ENCODE peak calls at places on chromosomes 11 and 22, in four cellular contexts. W is IMR-90, Y is mesendoderm, U is H1. A is an unnamed sample.

GRCh38 chr11:117300301-117300700 is 9.2 kb downstream of the BACE1-AS start:
- DNase-seq in W (peak), Y (peak), U (peak), A (peak)

GRCh38 chr11:12724301-12725046 is 50.3 kb downstream of the TEAD1 start:
- DNase-seq in W (peak), Y (peak), U (peak), A (peak)

GRCh38 chr11:117180020-117180419 is 1.5 kb downstream of the SIDT2 start:
- DNase-seq in W (no peak), Y (peak), U (no peak), A (peak)

GRCh38 chr11:86292912-86293606 is 9.0 kb upstream of the HIKESHI start:
- DNase-seq in W (no peak), Y (no peak), U (no peak), A (no peak)

GRCh38 chr11:2399488-2400068 is 972 bp upstream of the TSSC4 start:
- DNase-seq in W (no peak), Y (peak), U (peak), A (peak)

GRCh38 chr11:121964591-121964990 is 151.4 kb downstream of the BLID start:
- DNase-seq in W (peak), Y (peak), U (no peak), A (no peak)

GRCh38 chr22:27662359-27663030 is 139.1 kb downstream of the MN1 start:
- DNase-seq in W (no peak), Y (no peak), U (no peak), A (no peak)

GRCh38 chr11:86459682-86460460 is 85.2 kb downstream of the CCDC81 start:
- DNase-seq in W (peak), Y (peak), U (no peak), A (peak)

GRCh38 chr11:126718319-126718718 is 282.3 kb downstream of the KIRREL3 start:
- DNase-seq in W (peak), Y (peak), U (no peak), A (no peak)

GRCh38 chr11:4664791-4665190 is 21.0 kb downstream of the OR51E1 start:
- DNase-seq in W (peak), Y (no peak), U (no peak), A (no peak)

GRCh38 chr11:68750197-68750987 is 928 bp downstream of the TESMIN start:
- DNase-seq in W (no peak), Y (peak), U (peak), A (peak)

GRCh38 chr22:46029574-46030200 is 52.7 kb upstream of the WNT7B start:
- DNase-seq in W (no peak), Y (no peak), U (no peak), A (no peak)

DNA sequence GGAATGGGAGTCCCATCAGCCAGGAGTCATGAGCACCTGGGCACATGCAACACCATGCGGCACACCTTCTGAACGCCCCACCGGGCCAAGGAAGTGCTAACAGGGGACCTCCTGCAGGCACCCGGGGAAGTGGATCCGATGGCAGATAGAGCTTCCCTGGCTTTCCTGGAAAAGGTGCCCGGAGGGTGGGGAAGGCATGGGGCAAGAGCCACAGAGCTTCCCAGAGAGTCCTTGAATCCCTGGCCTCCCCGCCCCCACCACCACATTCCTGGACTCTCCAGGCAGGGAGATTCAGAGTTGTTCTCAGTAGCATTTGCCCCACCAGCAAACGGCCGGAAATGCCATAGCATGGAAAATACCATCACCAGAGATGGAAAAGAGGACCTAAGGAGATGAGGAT is 8.3 kb downstream of the TRIM29 start:
- DNase-seq in W (no peak), Y (peak), U (no peak), A (no peak)
- H3K56ac ChIP-seq in W (no peak), Y (no peak), U (no peak), A (no peak)

DNA sequence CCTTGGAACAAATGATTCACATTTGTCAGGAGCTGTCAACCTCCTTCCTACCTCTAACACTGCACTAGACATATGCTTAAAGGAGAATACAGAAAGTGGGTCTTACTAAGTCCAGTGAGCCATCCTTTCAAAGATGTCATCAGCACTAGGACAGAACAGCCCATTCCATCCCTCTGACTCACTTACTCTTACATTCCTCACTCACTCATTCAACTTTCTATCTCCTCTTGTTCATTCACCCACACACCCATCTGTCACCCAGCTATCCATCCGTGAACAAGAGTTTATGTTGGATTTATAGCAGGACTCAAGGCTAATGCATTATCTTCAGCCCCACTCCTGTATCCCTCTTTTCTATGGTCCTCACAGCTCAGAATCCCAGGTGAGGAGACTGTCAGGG is 9.1 kb downstream of the INSC start:
- DNase-seq in W (peak), Y (peak), U (no peak), A (no peak)
- H3K56ac ChIP-seq in W (peak), Y (no peak), U (no peak), A (no peak)

GRCh38 chr22:49692499-49693225 is 135.0 kb downstream of the BRD1 start:
- DNase-seq in W (no peak), Y (no peak), U (no peak), A (peak)
- H3K56ac ChIP-seq in W (no peak), Y (no peak), U (no peak), A (no peak)

GRCh38 chr22:40862537-40862936 is 624 bp upstream of the DNAJB7 start:
- DNase-seq in W (no peak), Y (no peak), U (no peak), A (no peak)
- H3K56ac ChIP-seq in W (no peak), Y (no peak), U (no peak), A (no peak)

GRCh38 chr11:107707128-107707760 is 4.6 kb downstream of the SLN start:
- DNase-seq in W (no peak), Y (no peak), U (no peak), A (no peak)

GRCh38 chr11:107708787-107709186 is 3.1 kb downstream of the SLN start:
- DNase-seq in W (no peak), Y (no peak), U (no peak), A (no peak)

GRCh38 chr11:107710301-107710700 is 1.6 kb downstream of the SLN start:
- DNase-seq in W (no peak), Y (peak), U (no peak), A (no peak)

GRCh38 chr11:107706531-107706930 is 5.3 kb downstream of the SLN start:
- DNase-seq in W (no peak), Y (no peak), U (no peak), A (no peak)

GRCh38 chr11:107707807-107708206 is 4.0 kb downstream of the SLN start:
- DNase-seq in W (no peak), Y (peak), U (no peak), A (no peak)
- H3K56ac ChIP-seq in W (no peak), Y (no peak), U (no peak), A (no peak)

DNA sequence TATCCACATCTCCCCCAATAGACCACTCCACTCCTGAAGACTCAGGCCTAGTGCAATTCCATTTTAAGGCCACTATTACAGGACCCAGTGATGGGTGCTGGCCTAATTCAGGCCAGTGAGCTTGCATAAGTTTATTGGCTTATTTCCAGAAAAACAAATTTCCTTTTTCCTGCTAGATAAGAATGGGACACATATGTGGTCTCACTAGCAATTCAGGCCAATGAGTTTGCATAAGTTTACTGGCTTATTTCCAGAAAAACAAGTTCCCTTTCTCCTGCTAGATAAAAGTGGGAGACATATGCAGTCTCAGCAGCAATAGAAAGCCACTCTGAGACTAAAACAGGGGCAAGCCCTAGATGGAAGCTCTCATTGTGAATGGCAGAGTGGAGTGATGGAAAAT is 22.4 kb downstream of the ADM start:
- DNase-seq in W (peak), Y (no peak), U (no peak), A (no peak)
- H3K56ac ChIP-seq in W (no peak), Y (no peak), U (no peak), A (no peak)

DNA sequence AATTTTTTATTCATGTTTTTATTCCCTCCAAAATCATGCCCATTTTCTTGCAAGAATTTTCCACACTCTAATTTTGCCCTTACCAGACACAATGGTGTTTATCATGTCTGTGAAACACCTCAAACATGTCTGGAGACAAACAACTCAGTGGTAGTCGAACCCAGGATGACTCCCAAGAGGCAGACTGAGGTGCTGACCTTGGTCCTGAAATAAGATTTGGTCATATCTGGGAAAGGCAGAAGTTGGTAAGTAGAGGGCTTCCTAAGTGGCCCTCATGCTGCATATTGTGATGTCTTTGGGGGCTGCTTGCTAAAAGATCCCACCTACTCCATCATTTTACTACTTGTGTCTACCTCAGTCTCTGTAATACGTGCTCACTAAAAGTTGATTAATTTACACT is 369.4 kb upstream of the ISX start:
- DNase-seq in W (no peak), Y (peak), U (peak), A (peak)
- H3K56ac ChIP-seq in W (no peak), Y (no peak), U (no peak), A (no peak)

DNA sequence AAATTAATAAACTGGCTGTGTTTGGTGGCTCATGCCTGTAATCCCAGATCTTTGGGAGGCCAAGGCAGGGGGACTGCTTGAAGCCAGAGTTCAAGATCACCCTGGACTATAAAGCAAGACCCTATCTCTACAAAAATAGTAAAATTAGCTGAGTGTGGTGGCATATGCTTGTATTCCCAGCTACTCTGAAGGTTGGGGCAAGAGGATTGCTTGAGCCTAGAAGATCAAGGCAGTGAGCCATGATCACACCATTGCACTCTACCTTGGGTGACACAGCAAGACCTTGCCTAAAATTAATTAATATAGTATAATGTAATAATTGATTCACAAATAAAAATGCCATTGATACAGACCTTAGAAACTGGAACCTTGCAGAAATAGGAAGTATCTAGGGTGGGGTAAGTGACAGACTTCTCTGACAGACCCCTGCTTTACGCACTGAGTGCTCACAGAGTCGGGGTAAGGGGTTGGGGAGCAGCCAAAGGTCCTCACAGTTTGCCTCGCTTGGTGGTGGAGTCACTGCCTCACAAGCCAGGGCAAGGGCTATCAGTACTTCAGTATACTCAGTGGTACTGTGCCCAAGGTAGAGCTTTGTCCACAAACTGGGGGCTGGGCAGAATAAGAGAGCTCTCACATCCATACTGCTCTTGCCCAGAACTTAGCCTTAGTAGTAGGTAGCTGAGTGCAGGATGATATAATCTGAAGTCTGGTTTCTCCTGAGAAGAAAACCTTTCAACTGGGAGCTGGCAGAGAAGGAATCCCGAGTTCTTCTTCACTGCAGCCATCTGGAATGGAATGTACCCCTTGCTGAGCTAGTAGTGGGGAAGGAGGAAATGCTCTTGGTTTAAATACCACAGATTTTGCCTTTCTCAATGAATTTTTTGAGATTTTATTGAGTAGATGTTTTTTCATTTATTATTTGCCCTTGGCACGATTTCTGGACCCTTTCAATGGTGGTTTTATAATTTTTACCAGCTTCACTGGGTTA is 65.5 kb downstream of the EMSY start:
- DNase-seq in W (peak), Y (peak), U (no peak), A (peak)
- H3K56ac ChIP-seq in W (no peak), Y (peak), U (no peak), A (no peak)

GRCh38 chr11:113176561-113176960 is 137.8 kb upstream of the TTC12 start:
- DNase-seq in W (no peak), Y (no peak), U (no peak), A (no peak)
- H3K56ac ChIP-seq in W (no peak), Y (no peak), U (no peak), A (no peak)

A was measured in H9.